ENCODE peak calls at places on chromosomes 12 and 14, in six cellular contexts. K, E, T, Z, C and D are unnamed samples.

GRCh38 chr14:48792376-48793024 is 793.7 kb downstream of the RPS29 start:
- DNase-seq in K (no peak), E (no peak), T (no peak), Z (no peak), C (no peak), D (no peak)

GRCh38 chr12:27651201-27651600 is 45.0 kb upstream of the REP15 start:
- DNase-seq in K (no peak), E (no peak), T (no peak), Z (no peak), C (no peak), D (no peak)

GRCh38 chr14:51014086-51014485 is 69.8 kb upstream of the PYGL start:
- DNase-seq in K (peak), E (no peak), T (no peak), Z (no peak), C (peak), D (peak)

GRCh38 chr12:5295151-5295550 is 136.8 kb upstream of the NTF3 start:
- DNase-seq in K (no peak), E (no peak), T (no peak), Z (no peak), C (no peak), D (no peak)

GRCh38 chr14:34650786-34651584 is 21.0 kb upstream of the SNX6 start:
- DNase-seq in K (peak), E (no peak), T (no peak), Z (no peak), C (no peak), D (peak)

GRCh38 chr14:85528080-85528881 is 1.7 kb upstream of the FLRT2 start:
- DNase-seq in K (peak), E (peak), T (no peak), Z (no peak), C (peak), D (peak)

GRCh38 chr12:16603916-16604575 is 1.9 kb downstream of the LMO3 start:
- DNase-seq in K (no peak), E (peak), T (no peak), Z (no peak), C (no peak), D (no peak)

GRCh38 chr12:100576311-100577036 is 3.0 kb downstream of the GAS2L3 start:
- DNase-seq in K (peak), E (no peak), T (no peak), Z (no peak), C (no peak), D (peak)

GRCh38 chr12:26122681-26123481 is 2.0 kb downstream of the BHLHE41 start:
- DNase-seq in K (peak), E (peak), T (peak), Z (peak), C (peak), D (no peak)
- TF ChIP-seq CTCF in K (peak), E (no peak), T (peak), Z (peak), C (peak), D (peak)

GRCh38 chr14:90242444-90242843 is 13.9 kb upstream of the PSMC1 start:
- DNase-seq in K (no peak), E (no peak), T (no peak), Z (no peak), C (no peak), D (no peak)

GRCh38 chr14:90235179-90235976 is 21.0 kb upstream of the PSMC1 start:
- DNase-seq in K (no peak), E (peak), T (no peak), Z (peak), C (peak), D (no peak)

DNA sequence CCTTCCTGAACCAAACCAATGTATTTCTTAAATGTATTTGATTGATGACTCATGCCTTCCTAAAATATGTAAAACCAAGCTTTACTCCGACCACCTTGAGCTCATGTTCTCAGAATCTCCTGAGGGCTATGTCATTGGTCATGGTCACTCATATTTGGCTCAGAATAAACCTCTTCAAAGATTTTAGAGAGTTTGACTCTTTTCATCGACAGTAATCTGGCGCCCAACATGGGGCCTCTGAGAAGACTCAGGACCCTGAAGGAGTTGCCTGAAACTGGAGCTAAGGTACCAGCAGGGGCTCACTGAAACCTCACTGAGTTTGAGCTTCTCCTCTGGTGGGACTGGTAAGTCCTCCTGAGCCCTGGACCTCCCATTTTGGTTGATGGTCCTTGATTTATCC is 17.2 kb upstream of the PSMC1 start:
- DNase-seq in K (no peak), E (no peak), T (no peak), Z (no peak), C (no peak), D (no peak)
- TF ChIP-seq CTCF in K (no peak), E (no peak), T (no peak), Z (no peak), C (no peak), D (no peak)

DNA sequence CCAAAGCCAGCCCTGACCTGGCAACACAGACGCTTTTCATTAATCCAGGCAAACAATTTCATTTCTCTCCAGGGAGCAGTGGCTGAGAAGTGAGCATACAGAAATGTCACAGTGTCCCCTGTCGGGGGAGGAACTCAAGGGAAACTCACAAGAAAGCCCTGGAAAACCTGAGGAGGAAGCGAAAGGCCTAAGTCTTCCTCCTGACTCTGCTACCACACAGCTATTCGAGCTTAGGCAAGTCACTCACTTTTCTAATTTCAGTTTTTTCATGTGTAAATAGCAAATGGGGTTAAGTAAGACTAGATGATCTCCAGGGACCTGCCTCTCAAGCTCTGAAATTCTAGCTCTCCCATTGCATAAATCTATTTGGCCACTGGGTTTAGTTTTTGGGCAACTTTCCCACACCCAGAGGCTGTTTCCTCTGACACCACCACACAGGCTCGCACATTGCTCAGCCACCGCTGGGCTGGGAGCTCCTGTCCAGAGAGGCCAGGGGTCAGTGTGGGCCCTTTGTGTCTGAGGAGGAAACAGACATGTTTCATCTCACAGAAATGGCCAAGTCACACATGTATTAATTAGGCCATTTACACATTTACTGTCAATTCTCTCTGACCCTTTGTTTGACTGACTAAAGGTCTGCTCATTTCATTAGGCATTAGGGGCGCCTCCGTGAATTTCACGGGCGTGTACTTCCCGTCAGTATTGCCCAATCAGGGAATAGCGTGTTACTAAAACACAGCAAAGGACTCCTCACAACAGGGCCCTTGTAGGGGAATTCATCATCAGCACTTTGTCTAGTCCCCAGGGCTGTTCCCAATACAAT is 9.8 kb upstream of the PNMA1 start:
- DNase-seq in K (peak), E (no peak), T (peak), Z (peak), C (peak), D (peak)
- TF ChIP-seq CTCF in K (no peak), E (no peak), T (no peak), Z (peak), C (no peak), D (peak)

DNA sequence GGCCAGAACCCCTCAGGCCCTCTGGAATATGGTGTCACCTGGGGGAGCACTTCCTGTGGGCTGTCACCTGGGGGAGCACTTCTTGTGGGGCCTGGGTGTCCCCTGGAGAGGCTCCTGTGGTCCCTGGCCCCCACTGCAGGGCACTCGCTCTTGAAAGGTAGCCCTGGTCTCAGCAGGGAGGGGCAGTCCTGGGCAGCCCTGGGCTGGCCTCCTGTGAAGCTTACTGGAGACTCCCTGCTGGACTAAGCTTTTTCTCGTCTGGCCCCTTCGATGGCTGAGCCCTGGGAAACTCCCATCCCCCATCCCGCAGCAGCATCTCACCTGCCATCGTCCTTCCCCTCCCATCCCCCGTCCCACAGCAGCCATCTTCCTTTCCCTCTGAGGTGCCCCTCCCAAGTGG is 17.7 kb downstream of the FBRSL1 start:
- DNase-seq in K (no peak), E (no peak), T (no peak), Z (no peak), C (no peak), D (no peak)
- TF ChIP-seq CTCF in K (no peak), E (no peak), T (no peak), Z (no peak), C (no peak), D (no peak)

GRCh38 chr12:111589601-111590000 is 9.5 kb downstream of the ATXN2 start:
- DNase-seq in K (no peak), E (no peak), T (no peak), Z (no peak), C (no peak), D (no peak)

GRCh38 chr12:111585619-111586135 is 13.4 kb downstream of the ATXN2 start:
- DNase-seq in K (no peak), E (no peak), T (no peak), Z (no peak), C (no peak), D (no peak)

GRCh38 chr12:111590552-111590951 is 8.6 kb downstream of the ATXN2 start:
- DNase-seq in K (no peak), E (no peak), T (no peak), Z (no peak), C (no peak), D (no peak)

GRCh38 chr12:111586986-111587385 is 12.1 kb downstream of the ATXN2 start:
- DNase-seq in K (no peak), E (no peak), T (no peak), Z (no peak), C (no peak), D (no peak)

DNA sequence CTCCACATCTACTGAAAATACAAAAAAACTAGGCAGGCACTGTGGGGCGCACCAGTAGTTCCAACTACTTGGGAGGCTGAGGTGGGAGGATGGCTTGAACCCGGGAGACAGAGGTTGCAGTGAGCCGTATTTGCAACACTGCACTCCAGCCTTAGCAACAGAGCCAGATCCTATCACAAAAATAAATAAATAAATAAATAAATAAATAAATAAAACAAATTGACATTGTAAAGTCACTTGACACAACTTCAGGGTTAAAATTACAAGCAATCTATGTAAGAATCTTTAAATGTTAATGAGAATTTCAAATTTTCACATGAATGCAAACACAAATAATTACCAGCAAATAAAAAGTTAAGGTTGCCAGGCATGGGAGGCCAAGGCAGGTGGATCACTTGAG is 11.1 kb downstream of the ATXN2 start:
- DNase-seq in K (no peak), E (no peak), T (no peak), Z (no peak), C (no peak), D (no peak)
- TF ChIP-seq CTCF in K (no peak), E (no peak), T (no peak), Z (no peak), C (no peak), D (no peak)

GRCh38 chr12:128705140-128705539 is 118.6 kb downstream of the SLC15A4 start:
- DNase-seq in K (no peak), E (no peak), T (no peak), Z (no peak), C (no peak), D (no peak)

GRCh38 chr12:128712622-128713021 is 111.1 kb downstream of the SLC15A4 start:
- DNase-seq in K (no peak), E (no peak), T (no peak), Z (no peak), C (no peak), D (no peak)

GRCh38 chr12:128708789-128709188 is 115.0 kb downstream of the SLC15A4 start:
- DNase-seq in K (no peak), E (no peak), T (no peak), Z (no peak), C (no peak), D (no peak)

GRCh38 chr12:128711486-128711885 is 112.3 kb downstream of the SLC15A4 start:
- DNase-seq in K (no peak), E (no peak), T (no peak), Z (no peak), C (no peak), D (no peak)

GRCh38 chr12:128707488-128707887 is 116.3 kb downstream of the SLC15A4 start:
- DNase-seq in K (no peak), E (no peak), T (no peak), Z (no peak), C (no peak), D (no peak)
- TF ChIP-seq CTCF in K (no peak), E (no peak), T (no peak), Z (no peak), C (no peak), D (no peak)

GRCh38 chr14:36580856-36581831 is 1.3 kb downstream of the NKX2-8 start:
- DNase-seq in K (no peak), E (no peak), T (no peak), Z (no peak), C (peak), D (no peak)
- TF ChIP-seq CTCF in K (no peak), E (peak), T (no peak), Z (no peak), C (no peak), D (no peak)

DNA sequence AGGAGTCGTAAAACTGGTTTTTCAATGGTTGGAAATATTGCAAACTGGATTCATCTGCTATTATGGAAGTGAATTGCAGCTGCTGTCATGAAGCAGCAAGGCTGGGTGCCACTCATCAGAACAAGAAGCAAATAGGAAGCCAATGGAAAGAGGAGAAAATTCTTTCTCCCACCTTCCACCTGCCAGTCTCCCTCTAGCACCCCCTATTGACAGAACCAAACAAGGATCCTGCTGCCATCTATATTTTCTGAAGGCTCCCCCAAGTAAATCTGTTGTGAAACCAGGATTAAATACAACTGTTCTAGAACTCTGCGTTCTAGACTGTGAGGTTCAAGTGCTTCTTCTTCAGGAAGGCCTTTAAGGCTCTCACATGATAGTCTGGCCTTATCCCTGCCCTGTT is 286.6 kb downstream of the AACS start:
- DNase-seq in K (no peak), E (no peak), T (no peak), Z (no peak), C (no peak), D (no peak)
- TF ChIP-seq CTCF in K (no peak), E (no peak), T (no peak), Z (no peak), C (no peak), D (no peak)

GRCh38 chr12:3523058-3523457 is 32.1 kb downstream of the PRMT8 start:
- DNase-seq in K (no peak), E (no peak), T (no peak), Z (no peak), C (no peak), D (no peak)
- TF ChIP-seq CTCF in K (peak), E (no peak), T (no peak), Z (no peak), C (no peak), D (no peak)